ENCODE peak calls at places on chromosomes 13 and 19, in ten cellular contexts. One of them, this sample, is unnamed.

GRCh38 chr13:35771898-35772297 is 295.4 kb upstream of the MAB21L1 start:
- DNase-seq in endodermal cell: no peak
- DNase-seq in Peyer's patch: no peak
- DNase-seq in hepatocyte: no peak
- DNase-seq in HCT116: no peak
- DNase-seq in uterus: no peak
- DNase-seq in testis: no peak
- DNase-seq in colonic mucosa: no peak
- DNase-seq in right lobe of liver: no peak
- DNase-seq in breast epithelium: no peak
- DNase-seq in this sample: no peak

GRCh38 chr19:55212447-55212846 is 3.1 kb upstream of the PTPRH start:
- DNase-seq in hepatocyte: peak
- DNase-seq in testis: no peak
- DNase-seq in right lobe of liver: peak
- DNase-seq in endodermal cell: peak
- DNase-seq in HCT116: peak
- DNase-seq in breast epithelium: no peak
- DNase-seq in Peyer's patch: no peak
- DNase-seq in colonic mucosa: peak
- DNase-seq in uterus: no peak
- DNase-seq in this sample: no peak

GRCh38 chr19:40070058-40070457 is 14.0 kb upstream of the ZNF780B start:
- DNase-seq in right lobe of liver: no peak
- DNase-seq in breast epithelium: no peak
- DNase-seq in Peyer's patch: no peak
- DNase-seq in HCT116: no peak
- DNase-seq in testis: no peak
- DNase-seq in colonic mucosa: no peak
- DNase-seq in endodermal cell: no peak
- DNase-seq in hepatocyte: no peak
- DNase-seq in uterus: no peak
- DNase-seq in this sample: no peak

GRCh38 chr19:40219721-40220276 is 1.6 kb upstream of the TTC9B start:
- DNase-seq in breast epithelium: no peak
- DNase-seq in endodermal cell: no peak
- DNase-seq in Peyer's patch: no peak
- DNase-seq in uterus: no peak
- DNase-seq in right lobe of liver: no peak
- DNase-seq in colonic mucosa: no peak
- DNase-seq in testis: no peak
- DNase-seq in hepatocyte: peak
- DNase-seq in HCT116: peak
- DNase-seq in this sample: no peak

GRCh38 chr13:45809810-45810394 is 41.7 kb downstream of the SIAH3 start:
- DNase-seq in colonic mucosa: no peak
- DNase-seq in HCT116: no peak
- DNase-seq in testis: no peak
- DNase-seq in uterus: no peak
- DNase-seq in breast epithelium: no peak
- DNase-seq in Peyer's patch: no peak
- DNase-seq in right lobe of liver: no peak
- DNase-seq in hepatocyte: no peak
- DNase-seq in endodermal cell: peak
- DNase-seq in this sample: no peak

GRCh38 chr13:111051041-111051440 is 64.1 kb upstream of the ARHGEF7 start:
- DNase-seq in endodermal cell: no peak
- DNase-seq in breast epithelium: no peak
- DNase-seq in uterus: no peak
- DNase-seq in testis: no peak
- DNase-seq in Peyer's patch: no peak
- DNase-seq in hepatocyte: no peak
- DNase-seq in right lobe of liver: no peak
- DNase-seq in HCT116: no peak
- DNase-seq in colonic mucosa: no peak
- DNase-seq in this sample: no peak

GRCh38 chr19:8017808-8018207 is 12.4 kb upstream of the ELAVL1 start:
- DNase-seq in testis: no peak
- DNase-seq in colonic mucosa: peak
- DNase-seq in breast epithelium: no peak
- DNase-seq in uterus: no peak
- DNase-seq in endodermal cell: peak
- DNase-seq in Peyer's patch: peak
- DNase-seq in hepatocyte: no peak
- DNase-seq in right lobe of liver: no peak
- DNase-seq in HCT116: no peak
- DNase-seq in this sample: no peak

GRCh38 chr13:110097013-110097412 is 209.9 kb downstream of the COL4A1 start:
- DNase-seq in Peyer's patch: no peak
- DNase-seq in HCT116: no peak
- DNase-seq in right lobe of liver: no peak
- DNase-seq in colonic mucosa: no peak
- DNase-seq in endodermal cell: no peak
- DNase-seq in breast epithelium: no peak
- DNase-seq in uterus: no peak
- DNase-seq in hepatocyte: no peak
- DNase-seq in testis: no peak
- DNase-seq in this sample: no peak

GRCh38 chr19:45954132-45954531 is 19.5 kb downstream of the NOVA2 start:
- DNase-seq in Peyer's patch: no peak
- DNase-seq in uterus: no peak
- DNase-seq in colonic mucosa: no peak
- DNase-seq in hepatocyte: no peak
- DNase-seq in endodermal cell: no peak
- DNase-seq in testis: no peak
- DNase-seq in HCT116: no peak
- DNase-seq in breast epithelium: no peak
- DNase-seq in right lobe of liver: no peak
- DNase-seq in this sample: no peak

GRCh38 chr19:45955905-45956608 is 17.6 kb downstream of the NOVA2 start:
- DNase-seq in endodermal cell: peak
- DNase-seq in breast epithelium: no peak
- DNase-seq in uterus: peak
- DNase-seq in Peyer's patch: no peak
- DNase-seq in right lobe of liver: peak
- DNase-seq in hepatocyte: no peak
- DNase-seq in testis: no peak
- DNase-seq in colonic mucosa: no peak
- DNase-seq in HCT116: peak
- DNase-seq in this sample: peak

GRCh38 chr19:45952341-45952690 is 21.3 kb downstream of the NOVA2 start:
- DNase-seq in Peyer's patch: no peak
- DNase-seq in breast epithelium: no peak
- DNase-seq in colonic mucosa: no peak
- DNase-seq in testis: no peak
- DNase-seq in right lobe of liver: no peak
- DNase-seq in endodermal cell: no peak
- DNase-seq in HCT116: no peak
- DNase-seq in uterus: no peak
- DNase-seq in hepatocyte: no peak
- DNase-seq in this sample: no peak

GRCh38 chr19:45947926-45948325 is 25.7 kb downstream of the NOVA2 start:
- DNase-seq in Peyer's patch: no peak
- DNase-seq in testis: no peak
- DNase-seq in uterus: no peak
- DNase-seq in right lobe of liver: no peak
- DNase-seq in breast epithelium: no peak
- DNase-seq in colonic mucosa: no peak
- DNase-seq in hepatocyte: no peak
- DNase-seq in HCT116: no peak
- DNase-seq in endodermal cell: no peak
- DNase-seq in this sample: no peak

DNA sequence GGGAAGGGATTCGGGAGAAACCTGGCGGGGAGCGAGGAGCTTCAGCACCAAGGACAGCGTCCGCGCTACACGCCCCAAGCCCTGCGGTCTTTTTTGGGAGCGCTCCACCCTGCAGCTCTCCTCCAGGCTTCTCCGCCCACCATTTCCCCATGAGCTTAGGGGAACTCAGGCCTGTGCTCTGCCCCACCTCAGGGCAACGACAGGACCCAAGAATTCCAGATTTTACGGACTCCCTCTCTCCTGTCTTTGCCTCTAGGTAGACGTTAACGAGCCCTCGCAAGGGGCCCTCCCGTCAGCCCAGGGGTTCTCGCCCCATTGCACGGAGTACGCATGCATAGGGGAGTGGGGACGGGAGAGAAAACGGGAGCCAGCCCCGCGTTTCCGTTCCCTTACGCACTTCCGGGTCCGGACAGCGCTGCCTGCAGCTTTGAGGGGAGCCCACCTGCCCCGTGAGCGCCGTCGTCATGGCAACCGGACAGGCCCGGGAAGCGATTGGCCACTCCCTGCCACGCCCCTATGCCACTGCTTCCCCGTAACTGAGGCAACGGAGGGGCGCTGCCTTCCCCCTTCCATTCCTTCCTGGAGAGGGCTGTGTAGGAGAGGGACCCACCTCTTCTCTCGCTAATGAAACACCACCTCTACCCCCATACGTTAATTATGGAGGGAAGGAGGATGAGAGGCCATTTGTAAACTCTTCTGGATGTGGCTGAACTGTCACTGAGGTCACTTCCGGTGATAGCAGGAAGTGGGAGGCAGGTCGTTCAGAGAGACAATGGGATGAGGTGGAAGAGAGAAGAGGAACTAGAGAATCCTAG is 20.8 kb downstream of the NOVA2 start:
- DNase-seq in uterus: peak
- DNase-seq in hepatocyte: peak
- DNase-seq in endodermal cell: peak
- DNase-seq in Peyer's patch: no peak
- DNase-seq in breast epithelium: no peak
- DNase-seq in testis: peak
- DNase-seq in HCT116: no peak
- DNase-seq in right lobe of liver: peak
- DNase-seq in colonic mucosa: peak
- DNase-seq in this sample: no peak
- H3K27ac ChIP-seq in uterus: no peak
- H3K27ac ChIP-seq in hepatocyte: no peak
- H3K27ac ChIP-seq in endodermal cell: peak
- H3K27ac ChIP-seq in Peyer's patch: no peak
- H3K27ac ChIP-seq in breast epithelium: no peak
- H3K27ac ChIP-seq in testis: no peak
- H3K27ac ChIP-seq in HCT116: no peak
- H3K27ac ChIP-seq in right lobe of liver: no peak
- H3K27ac ChIP-seq in colonic mucosa: no peak
- H3K27ac ChIP-seq in this sample: no peak

GRCh38 chr19:18996796-18997394 is 36.4 kb downstream of the SUGP2 start:
- DNase-seq in uterus: no peak
- DNase-seq in testis: no peak
- DNase-seq in Peyer's patch: no peak
- DNase-seq in colonic mucosa: no peak
- DNase-seq in HCT116: no peak
- DNase-seq in endodermal cell: no peak
- DNase-seq in hepatocyte: no peak
- DNase-seq in right lobe of liver: no peak
- DNase-seq in breast epithelium: no peak
- DNase-seq in this sample: no peak

GRCh38 chr19:18996351-18996750 is 37.0 kb downstream of the SUGP2 start:
- DNase-seq in colonic mucosa: no peak
- DNase-seq in testis: no peak
- DNase-seq in breast epithelium: no peak
- DNase-seq in endodermal cell: no peak
- DNase-seq in right lobe of liver: no peak
- DNase-seq in hepatocyte: no peak
- DNase-seq in HCT116: no peak
- DNase-seq in Peyer's patch: no peak
- DNase-seq in uterus: no peak
- DNase-seq in this sample: no peak

GRCh38 chr19:18999896-19000620 is 33.3 kb downstream of the SUGP2 start:
- DNase-seq in uterus: no peak
- DNase-seq in breast epithelium: no peak
- DNase-seq in testis: peak
- DNase-seq in colonic mucosa: no peak
- DNase-seq in endodermal cell: peak
- DNase-seq in HCT116: no peak
- DNase-seq in hepatocyte: no peak
- DNase-seq in Peyer's patch: no peak
- DNase-seq in right lobe of liver: peak
- DNase-seq in this sample: no peak

GRCh38 chr19:18999016-18999758 is 34.1 kb downstream of the SUGP2 start:
- DNase-seq in uterus: no peak
- DNase-seq in hepatocyte: no peak
- DNase-seq in testis: no peak
- DNase-seq in HCT116: no peak
- DNase-seq in breast epithelium: no peak
- DNase-seq in right lobe of liver: no peak
- DNase-seq in Peyer's patch: no peak
- DNase-seq in colonic mucosa: no peak
- DNase-seq in endodermal cell: no peak
- DNase-seq in this sample: no peak

DNA sequence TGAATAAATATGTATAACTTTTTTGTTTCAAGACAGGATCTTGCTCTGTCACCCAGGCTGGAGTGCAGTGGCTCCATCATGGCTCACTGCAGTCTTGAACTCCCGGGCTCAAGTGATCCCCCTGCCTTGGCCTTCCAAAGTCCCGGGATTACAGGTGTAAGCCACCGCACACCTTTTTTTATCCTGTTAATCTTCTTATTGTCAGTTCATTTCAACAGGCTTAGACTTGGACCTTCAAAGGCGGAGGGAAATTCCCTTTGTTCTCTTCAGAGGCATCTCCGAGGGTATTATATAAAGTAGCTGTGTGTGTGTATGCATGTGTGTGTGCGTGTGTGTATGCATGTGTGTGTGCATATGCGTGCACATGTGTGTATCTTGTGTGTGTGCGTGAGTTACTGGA is 35.0 kb downstream of the SUGP2 start:
- DNase-seq in uterus: no peak
- DNase-seq in Peyer's patch: no peak
- DNase-seq in endodermal cell: no peak
- DNase-seq in right lobe of liver: no peak
- DNase-seq in colonic mucosa: no peak
- DNase-seq in testis: no peak
- DNase-seq in hepatocyte: no peak
- DNase-seq in HCT116: no peak
- DNase-seq in breast epithelium: no peak
- DNase-seq in this sample: no peak
- H3K27ac ChIP-seq in uterus: no peak
- H3K27ac ChIP-seq in Peyer's patch: no peak
- H3K27ac ChIP-seq in endodermal cell: no peak
- H3K27ac ChIP-seq in right lobe of liver: no peak
- H3K27ac ChIP-seq in colonic mucosa: no peak
- H3K27ac ChIP-seq in testis: no peak
- H3K27ac ChIP-seq in hepatocyte: no peak
- H3K27ac ChIP-seq in HCT116: no peak
- H3K27ac ChIP-seq in breast epithelium: no peak
- H3K27ac ChIP-seq in this sample: no peak

GRCh38 chr19:34173145-34173956 is 1.0 kb downstream of the LSM14A start:
- DNase-seq in endodermal cell: peak
- DNase-seq in hepatocyte: peak
- DNase-seq in Peyer's patch: peak
- DNase-seq in right lobe of liver: peak
- DNase-seq in testis: peak
- DNase-seq in colonic mucosa: peak
- DNase-seq in HCT116: no peak
- DNase-seq in breast epithelium: peak
- DNase-seq in uterus: peak
- DNase-seq in this sample: no peak

GRCh38 chr19:34180273-34180672 is 8.0 kb downstream of the LSM14A start:
- DNase-seq in Peyer's patch: no peak
- DNase-seq in breast epithelium: no peak
- DNase-seq in right lobe of liver: no peak
- DNase-seq in uterus: no peak
- DNase-seq in HCT116: no peak
- DNase-seq in endodermal cell: no peak
- DNase-seq in colonic mucosa: no peak
- DNase-seq in testis: no peak
- DNase-seq in hepatocyte: no peak
- DNase-seq in this sample: no peak

GRCh38 chr19:34178276-34178614 is 5.9 kb downstream of the LSM14A start:
- DNase-seq in testis: no peak
- DNase-seq in endodermal cell: no peak
- DNase-seq in right lobe of liver: no peak
- DNase-seq in Peyer's patch: no peak
- DNase-seq in hepatocyte: no peak
- DNase-seq in colonic mucosa: no peak
- DNase-seq in HCT116: no peak
- DNase-seq in breast epithelium: no peak
- DNase-seq in uterus: no peak
- DNase-seq in this sample: no peak

GRCh38 chr19:34179066-34179465 is 6.8 kb downstream of the LSM14A start:
- DNase-seq in colonic mucosa: no peak
- DNase-seq in Peyer's patch: no peak
- DNase-seq in right lobe of liver: no peak
- DNase-seq in endodermal cell: no peak
- DNase-seq in HCT116: no peak
- DNase-seq in uterus: no peak
- DNase-seq in breast epithelium: no peak
- DNase-seq in hepatocyte: no peak
- DNase-seq in testis: no peak
- DNase-seq in this sample: no peak

DNA sequence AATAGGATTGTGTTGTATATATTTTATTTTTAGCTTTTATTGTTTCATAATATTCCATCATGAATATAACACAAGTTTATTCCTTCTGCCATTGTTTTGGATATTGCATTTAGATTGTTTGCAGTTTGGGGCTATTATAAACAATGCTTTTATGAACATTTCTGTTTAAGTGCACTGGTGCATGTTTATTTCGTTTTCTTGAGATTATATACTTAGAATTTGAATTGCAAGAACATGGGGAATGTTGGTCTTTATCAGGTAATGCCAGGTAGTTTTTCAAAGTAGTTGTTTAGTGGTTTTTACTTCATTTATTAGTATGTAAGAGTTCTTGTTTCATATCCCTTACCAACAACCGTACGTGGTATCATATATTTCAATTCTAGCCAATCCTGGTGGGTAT is 4.3 kb downstream of the LSM14A start:
- DNase-seq in testis: no peak
- DNase-seq in hepatocyte: no peak
- DNase-seq in endodermal cell: no peak
- DNase-seq in Peyer's patch: no peak
- DNase-seq in uterus: no peak
- DNase-seq in breast epithelium: no peak
- DNase-seq in right lobe of liver: no peak
- DNase-seq in HCT116: no peak
- DNase-seq in colonic mucosa: no peak
- DNase-seq in this sample: no peak
- H3K27ac ChIP-seq in testis: no peak
- H3K27ac ChIP-seq in hepatocyte: no peak
- H3K27ac ChIP-seq in endodermal cell: no peak
- H3K27ac ChIP-seq in Peyer's patch: no peak
- H3K27ac ChIP-seq in uterus: no peak
- H3K27ac ChIP-seq in breast epithelium: no peak
- H3K27ac ChIP-seq in right lobe of liver: no peak
- H3K27ac ChIP-seq in HCT116: no peak
- H3K27ac ChIP-seq in colonic mucosa: no peak
- H3K27ac ChIP-seq in this sample: no peak

GRCh38 chr19:1070931-1071791 is 4.2 kb downstream of the ARHGAP45 start:
- DNase-seq in hepatocyte: no peak
- DNase-seq in HCT116: no peak
- DNase-seq in uterus: no peak
- DNase-seq in Peyer's patch: no peak
- DNase-seq in right lobe of liver: no peak
- DNase-seq in breast epithelium: no peak
- DNase-seq in colonic mucosa: no peak
- DNase-seq in testis: no peak
- DNase-seq in endodermal cell: peak
- DNase-seq in this sample: no peak

GRCh38 chr19:1073956-1074511 is 7.1 kb downstream of the ARHGAP45 start:
- DNase-seq in colonic mucosa: no peak
- DNase-seq in breast epithelium: no peak
- DNase-seq in right lobe of liver: peak
- DNase-seq in Peyer's patch: no peak
- DNase-seq in HCT116: no peak
- DNase-seq in testis: no peak
- DNase-seq in uterus: no peak
- DNase-seq in hepatocyte: no peak
- DNase-seq in endodermal cell: no peak
- DNase-seq in this sample: no peak

GRCh38 chr19:1070576-1070930 is 3.6 kb downstream of the ARHGAP45 start:
- DNase-seq in uterus: no peak
- DNase-seq in breast epithelium: no peak
- DNase-seq in right lobe of liver: no peak
- DNase-seq in Peyer's patch: no peak
- DNase-seq in testis: no peak
- DNase-seq in hepatocyte: no peak
- DNase-seq in colonic mucosa: no peak
- DNase-seq in endodermal cell: peak
- DNase-seq in HCT116: no peak
- DNase-seq in this sample: no peak

GRCh38 chr19:1073063-1073955 is 6.3 kb downstream of the ARHGAP45 start:
- DNase-seq in colonic mucosa: no peak
- DNase-seq in endodermal cell: no peak
- DNase-seq in uterus: no peak
- DNase-seq in breast epithelium: no peak
- DNase-seq in hepatocyte: no peak
- DNase-seq in right lobe of liver: peak
- DNase-seq in HCT116: no peak
- DNase-seq in testis: no peak
- DNase-seq in Peyer's patch: no peak
- DNase-seq in this sample: no peak

DNA sequence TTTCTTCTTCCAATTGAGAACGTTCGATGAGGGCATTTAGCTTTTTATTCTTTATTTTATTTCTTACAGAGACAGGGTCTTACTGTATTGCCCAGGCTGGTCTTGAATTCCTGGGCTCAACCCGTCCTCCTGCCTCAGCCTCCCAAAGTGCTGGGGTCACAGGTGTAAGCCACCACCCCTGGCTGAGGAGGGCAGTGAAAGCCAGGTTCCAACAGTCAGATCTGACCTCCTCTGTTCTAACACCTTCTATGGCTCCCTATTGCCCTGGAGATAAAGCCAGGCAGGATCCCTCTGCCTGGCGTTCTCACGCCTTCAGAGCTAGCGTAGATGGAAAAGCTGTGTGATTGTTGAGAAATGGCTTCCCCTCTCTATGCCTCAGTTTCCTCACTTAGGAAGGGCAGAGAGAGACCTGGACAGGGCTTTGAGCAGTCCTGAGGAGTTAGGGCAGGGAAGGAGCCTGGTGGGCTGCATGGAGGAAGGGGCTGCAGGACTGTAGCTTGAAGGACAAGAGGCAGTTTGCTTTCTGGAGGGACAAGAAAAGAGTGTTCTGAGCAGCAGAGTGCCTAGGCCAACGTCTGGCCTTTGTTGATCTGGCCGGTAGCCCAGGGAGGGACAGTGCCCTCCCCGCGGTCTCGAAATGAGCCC is 5.5 kb downstream of the ARHGAP45 start:
- DNase-seq in breast epithelium: no peak
- DNase-seq in hepatocyte: no peak
- DNase-seq in HCT116: no peak
- DNase-seq in right lobe of liver: no peak
- DNase-seq in endodermal cell: no peak
- DNase-seq in testis: no peak
- DNase-seq in Peyer's patch: no peak
- DNase-seq in uterus: no peak
- DNase-seq in colonic mucosa: no peak
- DNase-seq in this sample: no peak
- H3K27ac ChIP-seq in breast epithelium: no peak
- H3K27ac ChIP-seq in hepatocyte: no peak
- H3K27ac ChIP-seq in HCT116: no peak
- H3K27ac ChIP-seq in right lobe of liver: no peak
- H3K27ac ChIP-seq in endodermal cell: no peak
- H3K27ac ChIP-seq in testis: no peak
- H3K27ac ChIP-seq in Peyer's patch: no peak
- H3K27ac ChIP-seq in uterus: no peak
- H3K27ac ChIP-seq in colonic mucosa: no peak
- H3K27ac ChIP-seq in this sample: no peak